ENCODE peak calls at places on chromosomes 2 and 18, in four cellular contexts. U is lower lobe of right lung, J is colonic mucosa, H is PC-9. B is an unnamed sample.

GRCh38 chr2:10559825-10560224 is 111.7 kb upstream of the ODC1 start:
- DNase-seq in J (no peak), U (no peak), H (no peak), B (no peak)

GRCh38 chr2:102367331-102367971 is 11.9 kb downstream of the IL18R1 start:
- DNase-seq in J (no peak), H (no peak), U (no peak), B (no peak)

GRCh38 chr18:62425465-62426190 is 97.2 kb upstream of the ZCCHC2 start:
- DNase-seq in U (peak), J (peak), H (peak), B (no peak)

GRCh38 chr18:42437646-42438045 is 482.6 kb downstream of the PIK3C3 start:
- DNase-seq in J (no peak), H (no peak), U (no peak), B (no peak)

GRCh38 chr2:127516031-127516430 is 10.3 kb downstream of the IWS1 start:
- DNase-seq in U (peak), J (peak), H (no peak), B (no peak)

GRCh38 chr2:18991177-18992168 is 366.9 kb downstream of the OSR1 start:
- DNase-seq in J (peak), H (peak), U (peak), B (no peak)

GRCh38 chr18:4360221-4360715 is 94.8 kb downstream of the DLGAP1 start:
- DNase-seq in J (no peak), U (no peak), H (no peak), B (no peak)

GRCh38 chr2:238143239-238143951 is 4.9 kb downstream of the KLHL30 start:
- DNase-seq in J (no peak), H (peak), U (no peak), B (no peak)

GRCh38 chr18:44957440-44957839 is 276.8 kb downstream of the SETBP1 start:
- DNase-seq in H (no peak), U (no peak), J (no peak), B (no peak)

GRCh38 chr2:185700883-185701282 is 37.7 kb upstream of the FSIP2 start:
- DNase-seq in U (no peak), H (no peak), J (no peak), B (no peak)

GRCh38 chr2:101111917-101112771 is 39.0 kb downstream of the TBC1D8 start:
- DNase-seq in H (no peak), U (no peak), J (no peak), B (no peak)

GRCh38 chr2:235665656-235666239 is 171.9 kb downstream of the AGAP1 start:
- DNase-seq in H (no peak), U (no peak), J (no peak), B (no peak)

GRCh38 chr2:74201596-74201995 is 3.2 kb downstream of the MTHFD2 start:
- DNase-seq in J (no peak), H (no peak), U (no peak), B (no peak)

GRCh38 chr2:230956827-230957755 is 32.0 kb upstream of the GPR55 start:
- DNase-seq in U (no peak), J (peak), H (peak), B (no peak)

GRCh38 chr2:183868153-183868552 is 730.2 kb upstream of the ZNF804A start:
- DNase-seq in U (no peak), H (no peak), J (no peak), B (no peak)

GRCh38 chr2:236252521-236252920 is 11.7 kb downstream of the ASB18 start:
- DNase-seq in J (no peak), U (no peak), H (no peak), B (no peak)

GRCh38 chr2:231600619-231601355 is 8.1 kb downstream of the TEX44 start:
- DNase-seq in U (no peak), H (no peak), J (no peak), B (no peak)

GRCh38 chr2:232232915-232233314 is 145.6 kb upstream of the ALPP start:
- DNase-seq in U (no peak), J (no peak), H (no peak), B (no peak)

GRCh38 chr2:205495819-205496218 is 186.5 kb upstream of the NRP2 start:
- DNase-seq in U (no peak), J (no peak), H (no peak), B (no peak)

GRCh38 chr2:7801212-7801611 is 880.6 kb upstream of the ID2 start:
- DNase-seq in H (no peak), J (no peak), U (no peak), B (no peak)

GRCh38 chr2:106115250-106115649 is 78.9 kb downstream of the UXS1 start:
- DNase-seq in H (peak), J (no peak), U (no peak), B (no peak)

GRCh38 chr2:236162804-236163482 is 5.2 kb downstream of the GBX2 start:
- DNase-seq in J (no peak), U (no peak), H (no peak), B (no peak)

GRCh38 chr2:38407111-38407682 is 30.1 kb upstream of the ATL2 start:
- DNase-seq in H (no peak), U (peak), J (peak), B (no peak)

GRCh38 chr2:175001546-175001945 is 3.6 kb downstream of the CHN1 start:
- DNase-seq in U (no peak), H (no peak), J (no peak), B (no peak)

GRCh38 chr2:98385050-98385699 is 38.9 kb downstream of the CNGA3 start:
- DNase-seq in H (peak), J (peak), U (peak), B (no peak)

GRCh38 chr2:107634172-107634571 is 192.5 kb upstream of the RGPD4 start:
- DNase-seq in U (no peak), J (no peak), H (no peak), B (no peak)
- H3K27ac ChIP-seq in U (no peak), J (no peak), H (no peak), B (peak)

GRCh38 chr2:23002234-23002633 is 382.7 kb upstream of the KLHL29 start:
- DNase-seq in J (no peak), H (no peak), U (no peak), B (no peak)
- TF ChIP-seq CTCF in J (no peak), H (no peak), U (no peak), B (no peak)

DNA sequence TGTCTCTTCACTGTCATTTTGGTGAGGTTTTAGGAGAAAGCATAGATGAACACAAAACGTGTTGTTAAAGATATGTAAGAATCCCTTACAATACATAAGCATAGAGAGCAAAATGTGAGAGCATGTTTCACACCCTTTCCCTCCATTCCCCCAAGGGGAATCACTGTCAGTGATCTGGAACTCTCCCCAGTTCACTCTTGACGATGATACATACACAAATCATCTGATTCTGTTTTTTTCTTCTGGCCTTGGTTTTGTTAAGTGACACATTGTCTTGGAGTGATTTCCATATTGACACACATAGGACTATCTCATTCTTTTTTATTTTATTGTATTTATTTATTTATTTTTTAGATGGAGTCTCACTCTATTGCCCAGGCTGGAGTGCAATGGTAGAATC is 53.7 kb upstream of the TANC1 start:
- DNase-seq in J (no peak), U (no peak), H (no peak), B (no peak)
- H3K27ac ChIP-seq in J (no peak), U (no peak), H (no peak), B (no peak)

GRCh38 chr2:203787954-203788353 is 79.6 kb upstream of the CTLA4 start:
- DNase-seq in J (no peak), U (no peak), H (no peak), B (no peak)

GRCh38 chr2:203777030-203777429 is 70.6 kb downstream of the CD28 start:
- DNase-seq in J (no peak), U (no peak), H (no peak), B (no peak)

GRCh38 chr2:203783496-203784203 is 77.2 kb downstream of the CD28 start:
- DNase-seq in U (no peak), H (no peak), J (no peak), B (no peak)

GRCh38 chr2:203786912-203787311 is 80.5 kb downstream of the CD28 start:
- DNase-seq in H (no peak), U (no peak), J (no peak), B (no peak)

DNA sequence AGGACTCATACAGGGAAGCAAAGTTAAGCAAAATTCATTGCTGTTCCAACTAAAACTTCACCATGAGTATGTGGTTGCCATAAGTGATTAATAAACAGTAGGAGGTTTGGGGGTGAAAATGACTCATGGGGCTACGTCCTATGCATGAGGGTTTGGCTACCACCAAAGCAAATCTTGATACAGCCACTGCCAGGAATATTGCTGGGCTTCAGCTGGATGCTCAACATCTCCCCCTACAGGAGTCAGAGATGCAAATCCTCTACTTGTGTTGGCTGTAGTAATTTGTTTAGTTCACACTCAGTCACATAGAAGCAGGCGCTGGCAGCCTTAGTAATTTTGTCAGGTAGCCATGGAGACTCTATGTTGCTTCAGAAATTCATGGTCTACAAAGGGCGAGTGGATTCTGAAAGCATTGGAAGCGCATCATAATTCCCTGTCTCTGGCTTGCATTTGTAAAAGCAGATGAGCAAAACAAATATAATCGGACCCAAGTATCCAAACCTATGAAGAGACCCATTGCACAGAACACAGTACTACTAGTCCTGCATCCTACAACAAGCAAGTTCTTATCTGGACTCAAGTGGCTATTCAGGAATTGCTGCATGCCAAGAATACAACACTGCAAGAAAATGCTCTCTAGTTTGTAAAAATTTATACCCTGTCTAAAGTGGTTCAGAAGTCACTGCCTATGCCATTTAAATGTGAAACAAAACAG is 76.0 kb downstream of the CD28 start:
- DNase-seq in J (peak), U (no peak), H (peak), B (no peak)
- TF ChIP-seq CTCF in J (peak), U (peak), H (peak), B (peak)

GRCh38 chr2:219614076-219614860 is 13.2 kb upstream of the SLC4A3 start:
- DNase-seq in J (no peak), H (no peak), U (no peak), B (no peak)

GRCh38 chr2:219613671-219614070 is 13.8 kb upstream of the SLC4A3 start:
- DNase-seq in H (no peak), U (no peak), J (no peak), B (no peak)

GRCh38 chr2:219615036-219615435 is 12.4 kb upstream of the SLC4A3 start:
- DNase-seq in H (no peak), U (no peak), J (no peak), B (no peak)

GRCh38 chr2:219616550-219616949 is 10.9 kb upstream of the SLC4A3 start:
- DNase-seq in J (no peak), U (no peak), H (no peak), B (no peak)

GRCh38 chr2:219615894-219616293 is 11.5 kb upstream of the SLC4A3 start:
- DNase-seq in H (no peak), J (no peak), U (no peak), B (no peak)
- H3K27ac ChIP-seq in H (no peak), J (no peak), U (no peak), B (no peak)

DNA sequence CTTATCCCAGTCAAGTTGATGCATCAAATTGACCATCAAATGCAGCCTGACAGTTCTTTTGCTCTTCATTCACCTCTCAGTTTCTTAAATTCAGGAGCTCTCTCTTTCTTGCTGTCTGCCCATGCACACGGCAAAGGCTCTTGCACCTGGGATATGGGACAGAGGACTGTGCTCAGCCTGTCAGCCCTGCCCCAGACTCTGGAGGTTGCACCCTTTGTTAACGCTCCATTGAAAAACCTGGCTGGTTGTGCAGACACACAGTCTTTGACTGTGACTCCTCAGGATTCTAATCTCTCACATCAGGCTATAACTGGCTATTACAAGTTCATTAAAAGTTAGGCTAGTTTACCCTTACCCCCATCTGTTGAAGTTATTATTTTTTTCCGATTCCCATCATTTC is 1032.5 kb downstream of the SOCS6 start:
- DNase-seq in U (no peak), J (no peak), H (no peak), B (no peak)
- TF ChIP-seq CTCF in U (no peak), J (no peak), H (no peak), B (no peak)

GRCh38 chr2:217332392-217332791 is 472.5 kb upstream of the TNP1 start:
- DNase-seq in H (no peak), U (no peak), J (no peak), B (no peak)
- H3K27ac ChIP-seq in H (peak), U (peak), J (no peak), B (peak)

DNA sequence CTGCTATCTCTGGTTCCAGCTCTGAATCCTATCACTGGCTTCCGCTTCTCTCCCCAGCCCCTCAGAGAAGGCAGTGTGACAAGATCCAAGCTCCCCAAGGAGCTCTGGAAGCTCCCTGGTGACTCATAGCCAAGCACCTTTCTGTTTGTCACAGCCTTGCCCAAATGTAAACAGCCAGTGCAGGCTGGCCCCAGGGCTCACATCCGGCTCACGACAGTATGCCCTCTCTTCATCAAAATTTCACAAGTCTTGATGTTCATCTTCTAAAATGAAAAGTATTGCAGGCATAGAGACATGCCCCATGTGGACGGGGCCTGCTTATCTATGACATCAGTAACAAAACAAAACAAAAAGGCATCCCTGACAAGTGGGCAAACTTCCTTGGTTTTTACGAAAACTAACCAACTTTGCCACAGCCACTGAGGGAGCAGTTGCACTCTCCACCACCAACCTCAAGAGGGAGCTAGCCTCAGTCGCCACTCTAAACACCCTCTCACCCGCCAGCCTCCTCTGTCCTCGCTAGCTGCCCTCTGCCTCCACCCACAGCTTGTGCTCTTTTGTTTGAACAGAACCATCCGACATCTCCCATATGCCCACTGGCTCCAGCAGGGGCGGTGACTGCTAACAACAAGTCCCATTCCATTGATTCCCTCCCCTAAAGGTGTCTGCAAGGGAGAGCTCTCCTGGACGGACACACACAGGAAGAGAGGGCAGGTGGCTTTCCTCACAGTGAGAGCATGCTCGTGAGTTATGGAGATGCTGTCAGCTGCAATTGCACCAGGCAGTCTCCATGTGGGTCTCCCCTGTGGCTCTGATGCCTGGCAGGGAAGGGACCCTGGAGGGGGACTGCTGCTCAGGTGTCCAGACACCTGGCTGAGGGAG is 71.0 kb upstream of the DAPL1 start:
- DNase-seq in H (peak), U (no peak), J (no peak), B (no peak)
- TF ChIP-seq CTCF in H (peak), U (peak), J (no peak), B (no peak)

GRCh38 chr2:167817422-167817821 is 430.0 kb downstream of the STK39 start:
- DNase-seq in U (no peak), H (no peak), J (no peak), B (no peak)
- H3K27ac ChIP-seq in U (no peak), H (no peak), J (no peak), B (no peak)

GRCh38 chr18:76433788-76434187 is 61.3 kb downstream of the ZNF516 start:
- DNase-seq in H (no peak), J (no peak), U (no peak), B (no peak)

GRCh38 chr18:76437011-76437410 is 58.0 kb downstream of the ZNF516 start:
- DNase-seq in H (no peak), J (no peak), U (no peak), B (no peak)

GRCh38 chr18:76436342-76436741 is 58.7 kb downstream of the ZNF516 start:
- DNase-seq in J (no peak), U (no peak), H (no peak), B (no peak)

GRCh38 chr18:76434452-76434851 is 60.6 kb downstream of the ZNF516 start:
- DNase-seq in J (no peak), U (no peak), H (no peak), B (no peak)

DNA sequence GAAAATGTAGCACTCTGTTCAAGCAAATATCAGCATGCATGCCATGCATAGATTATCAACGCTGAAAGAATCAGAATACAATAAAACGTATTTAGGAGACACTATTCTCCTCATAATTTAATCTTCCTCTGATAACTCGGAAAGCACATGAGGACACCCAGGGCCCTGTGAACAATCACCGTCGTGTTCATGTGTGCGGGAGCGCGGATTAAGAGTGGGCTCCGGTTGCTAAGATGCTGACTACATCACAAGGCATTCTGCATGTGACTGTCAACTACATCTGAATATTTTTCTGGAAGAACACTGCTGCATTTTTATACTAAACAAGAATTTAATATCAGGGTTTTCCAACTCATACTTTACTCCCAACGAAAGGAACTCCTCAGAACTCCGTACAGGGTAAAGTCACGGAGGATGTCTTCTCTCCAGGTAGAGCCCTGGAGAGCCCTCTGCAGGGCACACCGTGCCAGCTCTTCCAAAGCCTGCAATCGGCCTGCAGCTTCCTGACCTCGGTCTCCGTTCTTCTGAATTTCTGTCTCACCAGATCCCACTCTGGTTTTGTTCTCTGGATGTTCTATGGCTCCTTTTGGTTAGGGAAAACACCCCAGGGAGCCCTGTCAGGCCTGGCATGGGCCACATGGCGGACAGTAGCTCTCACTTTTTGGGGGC is 59.6 kb downstream of the ZNF516 start:
- DNase-seq in U (no peak), J (no peak), H (no peak), B (no peak)
- TF ChIP-seq CTCF in U (no peak), J (no peak), H (no peak), B (no peak)

B was measured in RWPE2.